ENCODE peak calls at places on chromosomes 16 and 17, in five cellular contexts. A is pulmonary artery endothelial cell, J is GM19239, G is brain pericyte, W is NCI-H1930. E is an unnamed sample.
A peak's percentile ranks its signal among the peaks of the same experiment; 100 is the strongest.

GRCh38 chr16:65889533-65889966 is 476.9 kb upstream of the CDH5 start:
- DNase-seq in A (no peak), J (no peak), G (no peak), W (no peak), E (peak; percentile 25)

GRCh38 chr16:4683255-4684029 is 9.9 kb upstream of the NUDT16L1 start:
- DNase-seq in A (no peak), J (no peak), G (no peak), W (no peak), E (no peak)

GRCh38 chr17:39082482-39082881 is 69.0 kb downstream of the PLXDC1 start:
- DNase-seq in A (no peak), J (no peak), G (peak; percentile 41), W (no peak), E (peak; percentile 70)

GRCh38 chr16:88913870-88914269 is 47.4 kb upstream of the PABPN1L start:
- DNase-seq in A (no peak), J (no peak), G (no peak), W (no peak), E (no peak)

GRCh38 chr17:54099221-54099620 is 276.5 kb downstream of the KIF2B start:
- DNase-seq in A (no peak), J (no peak), G (no peak), W (no peak), E (no peak)

GRCh38 chr16:21274172-21274726 is 3.8 kb downstream of the CRYM start:
- DNase-seq in A (no peak), J (no peak), G (no peak), W (no peak), E (no peak)

GRCh38 chr17:6079155-6079554 is 9.0 kb downstream of the WSCD1 start:
- DNase-seq in A (no peak), J (no peak), G (no peak), W (no peak), E (peak; percentile 97)

GRCh38 chr16:28882476-28883180 is 4.3 kb downstream of the ATP2A1 start:
- DNase-seq in A (no peak), J (no peak), G (no peak), W (no peak), E (peak; percentile 62)

GRCh38 chr17:44804301-44805061 is 25.6 kb downstream of the GJC1 start:
- DNase-seq in A (no peak), J (no peak), G (no peak), W (no peak), E (no peak)

E was measured in SJCRH30.